ENCODE peak calls at places on chromosomes 7 and 10, in eight cellular contexts. V is right lobe of liver, Q is neural progenitor cell, T is left lung, G is cardiac muscle cell, M is adipocyte, W is heart right ventricle, O is Peyer's patch. H is an unnamed sample. For H3K4me1, the result is how much of the 10 kb centered on the place peaks cover.

GRCh38 chr7:29479606-29480200 is 83.9 kb upstream of the PRR15 start:
- DNase-seq in W (no peak), M (no peak), Q (peak), V (no peak), O (no peak), G (no peak), T (peak), H (no peak)

GRCh38 chr7:74371381-74372059 is 82.2 kb upstream of the GTF2IRD1 start:
- DNase-seq in M (no peak), O (no peak), T (no peak), G (peak), W (no peak), Q (peak), V (no peak), H (no peak)

GRCh38 chr7:23105086-23105643 is 420 bp upstream of the KLHL7 start:
- DNase-seq in O (no peak), W (no peak), Q (no peak), V (no peak), M (peak), G (no peak), T (no peak), H (no peak)

GRCh38 chr7:75688200-75689136 is 50.3 kb downstream of the HIP1 start:
- DNase-seq in M (no peak), V (no peak), Q (no peak), W (peak), G (no peak), T (no peak), O (peak), H (peak)

GRCh38 chr10:109588259-109588658 is 335.1 kb downstream of the XPNPEP1 start:
- DNase-seq in W (no peak), G (no peak), T (no peak), V (no peak), O (no peak), Q (peak), M (no peak), H (no peak)

GRCh38 chr7:24825315-24825917 is 68.2 kb upstream of the GSDME start:
- DNase-seq in V (no peak), Q (no peak), T (no peak), O (no peak), M (no peak), G (no peak), W (no peak), H (no peak)

GRCh38 chr10:11270135-11270857 is 252.6 kb downstream of the CELF2 start:
- DNase-seq in T (peak), W (peak), G (peak), M (peak), O (peak), V (peak), Q (peak), H (peak)

GRCh38 chr7:81652225-81652624 is 117.6 kb downstream of the HGF start:
- DNase-seq in V (no peak), M (no peak), W (no peak), T (no peak), G (no peak), Q (no peak), O (no peak), H (no peak)

GRCh38 chr7:24597014-24597413 is 23.8 kb downstream of the PALS2 start:
- DNase-seq in T (no peak), O (no peak), V (no peak), M (no peak), W (no peak), G (no peak), Q (no peak), H (no peak)

GRCh38 chr7:79244482-79244881 is 209.0 kb downstream of the MAGI2 start:
- DNase-seq in W (no peak), V (no peak), M (no peak), G (no peak), O (no peak), T (no peak), Q (no peak), H (no peak)

GRCh38 chr7:55366461-55367138 is 1.5 kb downstream of the LANCL2 start:
- DNase-seq in M (peak), Q (peak), T (no peak), V (no peak), O (no peak), G (peak), W (no peak), H (no peak)

GRCh38 chr7:98526059-98526458 is 91.0 kb upstream of the NPTX2 start:
- DNase-seq in M (no peak), V (no peak), O (no peak), T (no peak), Q (no peak), G (no peak), W (no peak), H (no peak)

GRCh38 chr10:93299606-93300353 is 182.4 kb downstream of the MYOF start:
- DNase-seq in W (no peak), V (no peak), M (peak), O (no peak), T (no peak), Q (peak), G (no peak), H (no peak)

GRCh38 chr7:16353226-16353625 is 68.1 kb downstream of the CRPPA start:
- DNase-seq in W (no peak), V (no peak), M (no peak), Q (no peak), O (no peak), T (no peak), G (no peak), H (no peak)

GRCh38 chr7:47715631-47716068 is 133.7 kb upstream of the TNS3 start:
- DNase-seq in V (peak), O (no peak), Q (no peak), W (no peak), M (no peak), G (no peak), T (no peak), H (no peak)

GRCh38 chr7:90404777-90405176 is 1.5 kb downstream of the CLDN12 start:
- DNase-seq in O (no peak), M (no peak), T (peak), V (no peak), G (no peak), Q (no peak), W (no peak), H (no peak)

GRCh38 chr10:102302611-102303010 is 57.3 kb downstream of the GBF1 start:
- DNase-seq in T (no peak), G (no peak), O (no peak), Q (no peak), W (no peak), V (no peak), M (no peak), H (no peak)

GRCh38 chr7:12056381-12056780 is 154.7 kb upstream of the TMEM106B start:
- DNase-seq in T (no peak), M (no peak), W (no peak), Q (no peak), V (no peak), O (no peak), G (no peak), H (no peak)

GRCh38 chr7:30504347-30505173 is at the start of gene GGCT:
- DNase-seq in V (peak), O (peak), M (peak), Q (peak), T (peak), W (peak), G (peak), H (peak)

GRCh38 chr10:30996481-30996980 is 35.1 kb downstream of the ZNF438 start:
- DNase-seq in V (no peak), M (no peak), W (no peak), Q (no peak), G (no peak), T (no peak), O (no peak), H (no peak)

GRCh38 chr10:100155936-100156335 is 29.9 kb downstream of the ERLIN1 start:
- DNase-seq in T (no peak), V (no peak), G (no peak), M (no peak), W (no peak), Q (no peak), O (no peak), H (no peak)

GRCh38 chr10:92571649-92572048 is 2.2 kb downstream of the IDE start:
- DNase-seq in W (no peak), O (no peak), Q (no peak), G (peak), M (peak), T (no peak), V (no peak), H (no peak)

GRCh38 chr10:133157662-133158436 is 2.2 kb upstream of the KNDC1 start:
- DNase-seq in V (no peak), T (no peak), W (no peak), Q (no peak), G (no peak), O (peak), M (no peak), H (no peak)

GRCh38 chr10:49837096-49837495 is 75.0 kb upstream of the OGDHL start:
- DNase-seq in W (no peak), O (no peak), Q (no peak), T (no peak), V (no peak), G (no peak), M (no peak), H (no peak)

GRCh38 chr10:97792058-97792721 is 20.4 kb upstream of the SFRP5 start:
- DNase-seq in G (peak), M (peak), V (peak), T (peak), O (peak), Q (peak), W (peak), H (peak)

GRCh38 chr10:30591249-30591670 is 38.3 kb downstream of the LYZL2 start:
- DNase-seq in Q (peak), M (peak), G (peak), O (no peak), T (no peak), V (no peak), W (peak), H (no peak)

GRCh38 chr10:23095966-23096813 is 811 bp downstream of the MSRB2 start:
- DNase-seq in M (peak), Q (peak), O (peak), V (peak), W (peak), G (peak), T (peak), H (peak)

GRCh38 chr7:122298131-122298530 is 6.4 kb downstream of the FEZF1 start:
- DNase-seq in G (no peak), M (no peak), Q (no peak), W (no peak), V (no peak), T (no peak), O (no peak), H (no peak)

GRCh38 chr10:14500172-14500765 is 169.5 kb upstream of the FRMD4A start:
- DNase-seq in O (no peak), V (no peak), W (no peak), T (no peak), G (no peak), M (no peak), Q (no peak), H (no peak)

GRCh38 chr10:119625570-119626280 is 25.5 kb upstream of the BAG3 start:
- DNase-seq in M (no peak), W (no peak), Q (no peak), V (no peak), O (no peak), T (no peak), G (no peak), H (no peak)
- H3K4me1 ChIP-seq in M (under half), W (under half), Q (under half), V (under half), O (under half), T (under half), G (under half), H (under half)

GRCh38 chr7:137985253-137985896 is 16.5 kb downstream of the CREB3L2 start:
- DNase-seq in O (peak), G (peak), T (no peak), W (no peak), M (no peak), V (no peak), Q (no peak), H (no peak)

GRCh38 chr7:137987563-137987962 is 14.3 kb downstream of the CREB3L2 start:
- DNase-seq in Q (no peak), V (no peak), M (no peak), O (no peak), W (no peak), G (no peak), T (no peak), H (no peak)

GRCh38 chr7:137987011-137987334 is 14.9 kb downstream of the CREB3L2 start:
- DNase-seq in Q (no peak), V (no peak), G (no peak), O (no peak), M (peak), W (no peak), T (no peak), H (no peak)

GRCh38 chr7:137985897-137986251 is 16.0 kb downstream of the CREB3L2 start:
- DNase-seq in Q (no peak), T (no peak), V (no peak), O (no peak), M (no peak), G (no peak), W (no peak), H (no peak)

GRCh38 chr7:137986252-137987010 is 15.5 kb downstream of the CREB3L2 start:
- DNase-seq in T (no peak), G (no peak), Q (no peak), M (peak), W (peak), V (no peak), O (peak), H (no peak)
- H3K4me1 ChIP-seq in T (under half), G (under half), Q (under half), M (half or more), W (half or more), V (under half), O (under half), H (half or more)

GRCh38 chr10:34498821-34499220 is 316.3 kb downstream of the PARD3 start:
- DNase-seq in G (no peak), M (peak), V (no peak), Q (no peak), T (no peak), O (no peak), W (no peak), H (no peak)
- H3K4me1 ChIP-seq in G (under half), M (under half), V (under half), Q (under half), T (under half), O (under half), W (under half), H (under half)

DNA sequence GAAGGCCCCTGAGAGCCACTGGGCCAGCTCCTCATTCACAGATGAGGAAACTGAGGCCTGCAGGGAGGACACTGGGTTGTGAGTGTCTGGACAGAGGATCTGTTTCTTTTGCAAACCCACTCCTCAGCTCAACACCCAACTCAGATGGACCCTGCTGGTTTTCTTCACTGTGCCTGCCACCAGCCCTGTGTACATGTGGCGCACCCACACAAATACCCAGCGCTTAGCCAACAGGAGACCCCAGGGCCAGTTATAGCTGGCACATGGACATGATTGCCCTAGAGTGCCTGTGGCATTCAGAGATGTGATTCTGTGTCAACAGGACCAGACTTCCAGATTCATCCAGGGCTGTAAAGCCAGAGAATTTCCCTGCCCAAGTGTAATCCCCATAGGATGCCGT is 12.4 kb downstream of the PODXL start:
- DNase-seq in Q (no peak), V (no peak), O (no peak), T (no peak), M (no peak), W (no peak), G (no peak), H (no peak)
- H3K4me1 ChIP-seq in Q (under half), V (under half), O (under half), T (under half), M (under half), W (half or more), G (under half), H (under half)

GRCh38 chr10:59885430-59886134 is 20.8 kb downstream of the CCDC6 start:
- DNase-seq in G (no peak), T (peak), V (no peak), Q (no peak), M (no peak), O (peak), W (no peak), H (no peak)
- H3K4me1 ChIP-seq in G (under half), T (under half), V (under half), Q (under half), M (under half), O (under half), W (under half), H (under half)

GRCh38 chr7:108245523-108246226 is 115.5 kb upstream of the LAMB4 start:
- DNase-seq in Q (no peak), G (no peak), M (peak), T (no peak), O (no peak), V (no peak), W (no peak), H (no peak)

GRCh38 chr7:108246227-108246837 is 116.2 kb upstream of the LAMB4 start:
- DNase-seq in V (no peak), O (no peak), Q (peak), T (no peak), G (peak), M (peak), W (no peak), H (no peak)

GRCh38 chr7:108247646-108248045 is 117.5 kb upstream of the LAMB4 start:
- DNase-seq in W (no peak), G (no peak), M (no peak), Q (no peak), O (no peak), T (no peak), V (no peak), H (no peak)

GRCh38 chr7:108248418-108248817 is 118.3 kb upstream of the LAMB4 start:
- DNase-seq in Q (no peak), W (no peak), V (no peak), T (no peak), M (no peak), G (no peak), O (no peak), H (no peak)

DNA sequence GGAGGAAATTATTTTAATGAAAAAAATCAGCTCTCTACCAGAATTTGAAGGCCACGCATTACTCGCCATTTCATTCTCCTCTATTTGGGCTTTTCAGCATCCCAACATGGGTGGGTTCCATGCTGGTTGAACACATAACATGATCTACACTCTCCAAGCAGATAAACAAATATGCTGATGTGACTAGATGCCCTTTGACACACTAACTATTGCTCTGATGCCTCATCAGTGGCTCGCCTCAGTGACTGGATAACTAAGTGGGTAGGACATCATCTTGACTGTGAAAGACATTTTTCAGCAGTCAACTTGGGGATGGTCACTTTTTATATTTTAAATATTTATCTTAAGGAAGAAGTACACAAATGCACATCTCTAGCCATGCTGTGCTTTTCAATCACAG is 113.9 kb upstream of the LAMB4 start:
- DNase-seq in O (no peak), T (no peak), Q (no peak), W (no peak), G (no peak), M (no peak), V (no peak), H (no peak)
- H3K4me1 ChIP-seq in O (under half), T (under half), Q (half or more), W (under half), G (under half), M (under half), V (under half), H (under half)

GRCh38 chr10:116715839-116716377 is 26.5 kb downstream of the HSPA12A start:
- DNase-seq in G (no peak), W (no peak), M (no peak), T (no peak), Q (no peak), V (no peak), O (no peak), H (no peak)

GRCh38 chr10:116719712-116720111 is 22.7 kb downstream of the HSPA12A start:
- DNase-seq in O (no peak), W (no peak), Q (no peak), V (no peak), M (no peak), T (no peak), G (no peak), H (no peak)

GRCh38 chr10:116720241-116721047 is 21.9 kb downstream of the HSPA12A start:
- DNase-seq in T (no peak), M (no peak), O (no peak), Q (peak), V (peak), G (no peak), W (no peak), H (no peak)

GRCh38 chr10:116716381-116716780 is 26.0 kb downstream of the HSPA12A start:
- DNase-seq in M (no peak), Q (no peak), O (no peak), T (no peak), G (no peak), W (no peak), V (no peak), H (no peak)

GRCh38 chr10:116718058-116718457 is 24.3 kb downstream of the HSPA12A start:
- DNase-seq in Q (no peak), W (no peak), O (no peak), G (no peak), M (no peak), V (no peak), T (no peak), H (no peak)
- H3K4me1 ChIP-seq in Q (under half), W (under half), O (under half), G (under half), M (under half), V (under half), T (under half), H (under half)